ENCODE peak calls at places on chromosome 1, in four cellular contexts. A is NCI-H345; H is kidney; E is naive thymus-derived CD8-positive, alpha-beta T cell. K is an unnamed sample.

GRCh38 chr1:13646533-13646932 is 53.5 kb upstream of the PRDM2 start:
- DNase-seq in E (no peak), A (no peak), H (no peak), K (no peak)

GRCh38 chr1:110581637-110582036 is 24.5 kb downstream of the KCNA2 start:
- DNase-seq in H (no peak), E (no peak), A (no peak), K (peak; percentile 89)

GRCh38 chr1:17293681-17294415 is 14.1 kb upstream of the PADI4 start:
- DNase-seq in E (no peak), A (no peak), H (no peak), K (no peak)

GRCh38 chr1:244397086-244397485 is 54.6 kb downstream of the ADSS2 start:
- DNase-seq in H (no peak), A (no peak), E (no peak), K (no peak)

GRCh38 chr1:15370781-15371467 is 38.8 kb upstream of the EFHD2 start:
- DNase-seq in A (no peak), E (no peak), H (no peak), K (peak; percentile 36)

GRCh38 chr1:198678301-198678836 is 39.5 kb downstream of the PTPRC start:
- DNase-seq in H (no peak), A (no peak), E (no peak), K (no peak)

GRCh38 chr1:36609241-36610027 is 126.7 kb upstream of the CSF3R start:
- DNase-seq in A (peak; percentile 68), H (no peak), E (no peak), K (peak; percentile 68)

GRCh38 chr1:12015499-12015898 is 3.8 kb upstream of the MIIP start:
- DNase-seq in A (no peak), E (no peak), H (no peak), K (no peak)

GRCh38 chr1:7705048-7705907 is 65.8 kb upstream of the VAMP3 start:
- DNase-seq in E (peak; percentile 27), A (no peak), H (no peak), K (peak; percentile 49)